ENCODE peak calls at places on chromosomes 1 and 21, in eight cellular contexts. U, X, H, G, K, I, S and M are unnamed samples.

GRCh38 chr1:226310637-226311195 is 1.8 kb upstream of the LIN9 start:
- DNase-seq in H (no peak), U (no peak), S (no peak), I (no peak), K (no peak), G (peak; percentile 68), X (no peak), M (no peak)

GRCh38 chr21:26448751-26449150 is 124.3 kb downstream of the CYYR1 start:
- DNase-seq in U (no peak), I (peak; percentile 84), S (no peak), H (peak; percentile 29), K (no peak), G (no peak), X (no peak), M (peak; percentile 26)

GRCh38 chr1:207470927-207471326 is 16.8 kb downstream of the CR2 start:
- DNase-seq in K (no peak), S (no peak), I (no peak), G (no peak), H (no peak), X (no peak), U (no peak), M (no peak)

GRCh38 chr1:11858968-11859871 is 475 bp upstream of the NPPB start:
- DNase-seq in S (peak; percentile 90), X (no peak), G (peak; percentile 65), I (peak; percentile 63), K (peak; percentile 69), H (peak; percentile 72), U (peak; percentile 74), M (peak; percentile 77)

GRCh38 chr1:247209306-247209900 is 37.6 kb upstream of the ZNF124 start:
- DNase-seq in X (no peak), K (no peak), G (no peak), H (no peak), U (no peak), I (peak; percentile 38), S (no peak), M (no peak)

GRCh38 chr1:7265771-7266371 is 480.6 kb downstream of the CAMTA1 start:
- DNase-seq in X (no peak), I (peak; percentile 90), H (no peak), S (no peak), U (no peak), K (no peak), G (peak; percentile 92), M (no peak)

GRCh38 chr1:117312453-117313138 is 54.7 kb upstream of the MAN1A2 start:
- DNase-seq in I (peak; percentile 75), U (no peak), X (no peak), H (no peak), G (peak; percentile 53), K (peak; percentile 42), S (no peak), M (no peak)

GRCh38 chr1:57591854-57592253 is 168.0 kb upstream of the DAB1 start:
- DNase-seq in G (no peak), S (no peak), K (no peak), I (no peak), H (no peak), U (no peak), X (no peak), M (no peak)

GRCh38 chr1:185585770-185586169 is 148.4 kb upstream of the HMCN1 start:
- DNase-seq in G (peak; percentile 52), S (no peak), X (no peak), K (no peak), H (no peak), I (no peak), U (no peak), M (no peak)

GRCh38 chr1:172775598-172776570 is 117.0 kb downstream of the FASLG start:
- DNase-seq in U (no peak), G (no peak), H (no peak), S (no peak), X (no peak), I (peak; percentile 40), K (no peak), M (no peak)

GRCh38 chr21:41973427-41973831 is 19.6 kb upstream of the C2CD2 start:
- DNase-seq in I (no peak), U (no peak), K (no peak), G (peak; percentile 65), S (no peak), X (no peak), H (no peak), M (no peak)

GRCh38 chr1:94039514-94039870 is 81.5 kb downstream of the ABCA4 start:
- DNase-seq in H (peak; percentile 69), G (peak; percentile 83), I (peak; percentile 79), S (peak; percentile 81), U (peak; percentile 49), X (peak; percentile 69), K (peak; percentile 67), M (peak; percentile 91)

GRCh38 chr1:223815865-223816264 is 29.9 kb downstream of the TP53BP2 start:
- DNase-seq in X (no peak), U (no peak), K (no peak), H (no peak), G (no peak), S (no peak), I (peak; percentile 43), M (no peak)

GRCh38 chr1:31155216-31155806 is 84.4 kb downstream of the NKAIN1 start:
- DNase-seq in H (peak; percentile 70), K (peak; percentile 77), I (peak; percentile 89), U (peak; percentile 51), S (peak; percentile 85), G (peak; percentile 82), X (peak; percentile 30), M (peak; percentile 78)

GRCh38 chr1:206579747-206580437 is 32.4 kb downstream of the EIF2D start:
- DNase-seq in I (peak; percentile 91), K (peak; percentile 83), G (peak; percentile 96), U (peak; percentile 86), X (peak; percentile 79), H (peak; percentile 86), S (peak; percentile 84), M (peak; percentile 35)

GRCh38 chr1:101300916-101301315 is 64.1 kb downstream of the S1PR1 start:
- DNase-seq in X (no peak), H (no peak), I (no peak), K (no peak), S (no peak), U (no peak), G (no peak), M (no peak)

GRCh38 chr1:25697426-25698220 is 81.0 kb downstream of the MAN1C1 start:
- DNase-seq in G (no peak), K (no peak), H (no peak), X (no peak), I (no peak), S (no peak), U (peak; percentile 38), M (no peak)

DNA sequence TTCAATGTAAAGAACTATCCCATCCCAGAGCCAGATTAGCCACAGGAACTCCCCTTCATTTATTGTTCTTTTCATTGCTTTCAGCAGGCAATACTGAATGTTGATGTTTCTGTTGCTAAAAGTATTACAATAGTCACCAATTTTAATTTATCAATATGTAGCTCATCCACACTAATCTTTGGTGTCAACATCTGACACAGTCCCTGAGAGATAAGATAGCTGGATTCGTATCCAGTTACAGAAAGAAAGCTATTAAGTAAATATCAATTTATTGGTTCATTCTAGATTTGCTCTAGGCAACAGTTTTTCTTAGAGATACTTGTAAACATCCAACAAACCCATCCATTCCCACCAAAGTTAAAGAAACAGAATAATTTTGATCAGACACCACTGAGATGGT is 4.7 kb downstream of the ADSS2 start:
- DNase-seq in S (no peak), X (no peak), K (no peak), U (no peak), G (no peak), I (no peak), H (no peak), M (no peak)
- H3K27ac ChIP-seq in S (no peak overlapping the region), X (peak overlapping the region; percentile 98), K (no peak overlapping the region), U (no peak overlapping the region), G (no peak overlapping the region), I (no peak overlapping the region), H (no peak overlapping the region), M (no peak overlapping the region)

GRCh38 chr1:98322966-98323365 is 338.6 kb upstream of the SNX7 start:
- DNase-seq in U (no peak), G (no peak), X (no peak), H (no peak), S (no peak), K (no peak), I (peak; percentile 51), M (peak; percentile 27)

GRCh38 chr1:98325646-98326441 is 335.7 kb upstream of the SNX7 start:
- DNase-seq in U (no peak), H (peak; percentile 72), G (peak; percentile 59), X (peak; percentile 92), K (no peak), I (peak; percentile 90), S (peak; percentile 78), M (peak; percentile 92)

GRCh38 chr1:98321191-98321590 is 340.3 kb upstream of the SNX7 start:
- DNase-seq in K (no peak), S (no peak), U (no peak), G (no peak), H (no peak), X (no peak), I (no peak), M (no peak)

GRCh38 chr1:98323396-98323795 is 338.1 kb upstream of the SNX7 start:
- DNase-seq in X (peak; percentile 41), I (peak; percentile 93), K (no peak), S (no peak), H (no peak), U (no peak), G (no peak), M (no peak)

GRCh38 chr1:98323906-98324358 is 337.6 kb upstream of the SNX7 start:
- DNase-seq in S (peak; percentile 33), X (peak; percentile 31), K (no peak), H (peak; percentile 40), U (peak; percentile 21), I (peak; percentile 87), G (peak; percentile 52), M (peak; percentile 99)
- H3K27ac ChIP-seq in S (peak overlapping the region; percentile 71), X (peak overlapping the region; percentile 72), K (no peak overlapping the region), H (no peak overlapping the region), U (no peak overlapping the region), I (peak overlapping the region; percentile 87), G (no peak overlapping the region), M (no peak overlapping the region)

DNA sequence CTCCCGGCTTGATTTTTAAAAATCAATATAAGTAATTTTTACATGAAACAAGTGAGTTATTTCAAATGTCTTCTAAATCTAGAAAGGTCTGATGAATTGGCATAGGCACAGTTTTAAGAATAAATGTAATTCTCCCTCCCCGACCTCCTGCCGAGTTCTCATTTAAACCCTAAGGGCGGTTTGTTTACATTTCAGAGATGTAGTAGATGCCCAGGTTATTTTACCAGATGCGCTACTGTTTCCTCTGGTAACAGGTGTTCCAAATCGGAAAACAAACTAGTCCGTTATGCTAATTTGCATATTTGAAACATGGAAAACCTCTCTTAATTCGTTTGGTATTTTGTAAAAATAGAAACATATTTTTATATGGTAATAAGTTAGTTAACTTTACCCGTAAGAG is 53.8 kb upstream of the CFAP126 start:
- DNase-seq in U (no peak), X (no peak), S (no peak), I (no peak), K (peak; percentile 88), G (no peak), H (no peak), M (no peak)
- H3K27ac ChIP-seq in U (no peak overlapping the region), X (no peak overlapping the region), S (no peak overlapping the region), I (no peak overlapping the region), K (peak overlapping the region; percentile 89), G (no peak overlapping the region), H (no peak overlapping the region), M (no peak overlapping the region)

DNA sequence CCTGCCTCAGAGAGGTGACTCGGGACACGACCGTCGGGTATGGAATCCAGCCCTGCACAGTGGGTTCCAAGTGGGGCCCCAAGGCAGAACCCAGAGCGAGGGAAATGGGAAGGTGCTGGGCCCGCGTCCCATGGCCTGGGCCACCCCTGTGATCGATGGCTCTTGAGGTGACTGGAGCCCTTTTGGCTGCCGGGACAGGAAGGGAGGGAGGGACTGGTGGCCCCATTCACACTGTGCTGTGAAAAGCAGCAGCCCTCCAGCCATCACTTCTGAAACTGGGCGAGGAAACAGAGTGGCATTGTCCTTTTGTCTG is 110.4 kb upstream of the IFFO2 start:
- DNase-seq in H (no peak), S (no peak), X (no peak), K (no peak), U (no peak), G (no peak), I (no peak), M (no peak)
- H3K27ac ChIP-seq in H (no peak overlapping the region), S (no peak overlapping the region), X (no peak overlapping the region), K (no peak overlapping the region), U (no peak overlapping the region), G (no peak overlapping the region), I (no peak overlapping the region), M (no peak overlapping the region)